ENCODE peak calls at places on chromosomes 3 and 15, in four cellular contexts. One of them, this sample, is unnamed.

GRCh38 chr15:87777054-87777498 is 479.5 kb downstream of the NTRK3 start:
- DNase-seq in GM23338: no peak
- DNase-seq in mesenchymal stem cell: peak; percentile 91
- DNase-seq in IMR-90: peak; percentile 95
- DNase-seq in this sample: peak; percentile 46

GRCh38 chr15:90915216-90915807 is 12.2 kb downstream of the MAN2A2 start:
- DNase-seq in GM23338: no peak
- DNase-seq in mesenchymal stem cell: peak; percentile 40
- DNase-seq in IMR-90: no peak
- DNase-seq in this sample: no peak

GRCh38 chr3:13011369-13012227 is 61.6 kb downstream of the IQSEC1 start:
- DNase-seq in GM23338: peak; percentile 35
- DNase-seq in mesenchymal stem cell: no peak
- DNase-seq in IMR-90: no peak
- DNase-seq in this sample: no peak

GRCh38 chr3:42539871-42540714 is 37.6 kb downstream of the VIPR1 start:
- DNase-seq in GM23338: peak; percentile 94
- DNase-seq in mesenchymal stem cell: peak; percentile 15
- DNase-seq in IMR-90: no peak
- DNase-seq in this sample: peak; percentile 24

GRCh38 chr15:77107068-77107467 is 36.2 kb upstream of the TSPAN3 start:
- DNase-seq in GM23338: no peak
- DNase-seq in mesenchymal stem cell: peak; percentile 22
- DNase-seq in IMR-90: no peak
- DNase-seq in this sample: no peak

GRCh38 chr3:13874891-13875290 is 5.0 kb downstream of the WNT7A start:
- DNase-seq in GM23338: no peak
- DNase-seq in mesenchymal stem cell: no peak
- DNase-seq in IMR-90: no peak
- DNase-seq in this sample: no peak

GRCh38 chr3:31831526-31832034 is 149.5 kb downstream of the OSBPL10 start:
- DNase-seq in GM23338: no peak
- DNase-seq in mesenchymal stem cell: no peak
- DNase-seq in IMR-90: no peak
- DNase-seq in this sample: no peak

GRCh38 chr15:29133791-29134190 is 135.8 kb downstream of the NSMCE3 start:
- DNase-seq in GM23338: no peak
- DNase-seq in mesenchymal stem cell: no peak
- DNase-seq in IMR-90: no peak
- DNase-seq in this sample: no peak

GRCh38 chr3:15923640-15924405 is 126.0 kb upstream of the ANKRD28 start:
- DNase-seq in GM23338: no peak
- DNase-seq in mesenchymal stem cell: no peak
- DNase-seq in IMR-90: peak; percentile 7
- DNase-seq in this sample: peak; percentile 16

GRCh38 chr15:79213650-79214049 is 68.9 kb upstream of the ANKRD34C start:
- DNase-seq in GM23338: no peak
- DNase-seq in mesenchymal stem cell: no peak
- DNase-seq in IMR-90: no peak
- DNase-seq in this sample: no peak

GRCh38 chr15:59369597-59369996 is 3.1 kb downstream of the MYO1E start:
- DNase-seq in GM23338: no peak
- DNase-seq in mesenchymal stem cell: no peak
- DNase-seq in IMR-90: no peak
- DNase-seq in this sample: peak; percentile 58

GRCh38 chr3:31942446-31942845 is 38.6 kb downstream of the OSBPL10 start:
- DNase-seq in GM23338: no peak
- DNase-seq in mesenchymal stem cell: no peak
- DNase-seq in IMR-90: no peak
- DNase-seq in this sample: no peak

GRCh38 chr3:73192036-73192738 is 130.7 kb downstream of the EBLN2 start:
- DNase-seq in GM23338: peak; percentile 91
- DNase-seq in mesenchymal stem cell: no peak
- DNase-seq in IMR-90: no peak
- DNase-seq in this sample: no peak

GRCh38 chr3:34758630-34759261 is 880.6 kb upstream of the ARPP21 start:
- DNase-seq in GM23338: no peak
- DNase-seq in mesenchymal stem cell: no peak
- DNase-seq in IMR-90: no peak
- DNase-seq in this sample: no peak

GRCh38 chr3:110589381-110589780 is 482.2 kb upstream of the NECTIN3 start:
- DNase-seq in GM23338: no peak
- DNase-seq in mesenchymal stem cell: no peak
- DNase-seq in IMR-90: no peak
- DNase-seq in this sample: no peak

GRCh38 chr3:186722457-186722856 is 5.3 kb downstream of the KNG1 start:
- DNase-seq in GM23338: peak; percentile 63
- DNase-seq in mesenchymal stem cell: peak; percentile 6
- DNase-seq in IMR-90: no peak
- DNase-seq in this sample: no peak

GRCh38 chr3:46187876-46188275 is 20.2 kb downstream of the CCR1 start:
- DNase-seq in GM23338: no peak
- DNase-seq in mesenchymal stem cell: peak; percentile 55
- DNase-seq in IMR-90: peak; percentile 58
- DNase-seq in this sample: peak; percentile 89

GRCh38 chr3:44557074-44557473 is 2.1 kb downstream of the ZKSCAN7 start:
- DNase-seq in GM23338: no peak
- DNase-seq in mesenchymal stem cell: no peak
- DNase-seq in IMR-90: no peak
- DNase-seq in this sample: no peak

DNA sequence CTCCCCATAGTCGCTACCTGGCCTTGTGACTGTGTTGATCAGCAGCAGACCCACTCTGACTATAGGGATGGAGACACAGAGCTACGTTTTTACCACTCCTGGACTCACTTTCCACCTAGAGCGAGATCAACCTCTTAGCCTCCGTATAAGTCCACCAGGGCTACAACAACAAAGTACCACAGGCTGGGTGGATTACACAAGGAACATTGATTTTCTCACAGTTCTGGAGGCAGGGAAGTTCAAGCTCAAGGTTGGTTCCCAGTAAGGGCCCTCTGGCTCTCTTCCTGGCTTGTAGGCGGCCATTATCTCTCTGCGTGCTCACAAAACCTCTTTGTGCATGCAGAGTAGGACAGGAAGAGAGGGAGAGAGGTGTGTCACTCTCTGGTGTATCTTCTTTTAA is 330.4 kb upstream of the PROK2 start:
- DNase-seq in GM23338: no peak
- DNase-seq in mesenchymal stem cell: no peak
- DNase-seq in IMR-90: no peak
- DNase-seq in this sample: no peak
- H3K4me2 ChIP-seq in GM23338: no peak overlapping the region
- H3K4me2 ChIP-seq in mesenchymal stem cell: no peak overlapping the region
- H3K4me2 ChIP-seq in IMR-90: no peak overlapping the region
- H3K4me2 ChIP-seq in this sample: no peak overlapping the region

DNA sequence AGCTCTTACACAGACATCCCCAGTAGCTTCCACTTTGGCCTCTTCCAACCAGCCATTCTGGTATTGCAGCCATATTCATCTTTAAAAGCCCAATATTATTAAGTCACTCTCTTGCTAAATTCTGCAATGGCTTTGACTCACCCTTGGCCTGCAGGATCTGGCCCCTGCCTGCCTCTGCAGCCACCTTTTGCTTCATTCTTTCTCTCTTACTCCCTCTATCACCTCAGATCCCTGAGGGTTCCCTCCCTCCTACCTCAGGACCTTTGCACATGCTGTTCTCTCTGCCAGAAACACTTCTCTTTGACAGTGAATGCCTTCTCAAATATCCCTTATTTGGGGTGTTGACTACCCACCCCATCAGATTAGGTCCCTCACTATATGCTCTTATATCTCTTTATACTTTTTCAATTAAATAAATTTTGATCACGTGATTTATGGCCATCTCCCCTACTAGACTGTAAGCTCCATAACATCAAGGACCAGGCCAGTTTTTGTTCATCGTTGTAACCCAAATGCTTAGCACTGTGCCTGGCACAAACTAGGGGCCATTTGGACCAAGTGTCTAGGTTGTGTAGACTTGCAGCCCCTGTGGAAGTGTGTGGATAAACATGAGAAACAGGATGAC is 32.3 kb upstream of the UBE2Q2 start:
- DNase-seq in GM23338: no peak
- DNase-seq in mesenchymal stem cell: no peak
- DNase-seq in IMR-90: no peak
- DNase-seq in this sample: peak; percentile 46
- H2AFZ ChIP-seq in GM23338: peak overlapping the region; percentile 57
- H2AFZ ChIP-seq in mesenchymal stem cell: no peak overlapping the region
- H2AFZ ChIP-seq in IMR-90: peak overlapping the region; percentile 23
- H2AFZ ChIP-seq in this sample: peak overlapping the region; percentile 83

GRCh38 chr3:165835431-165835830 is 1.8 kb downstream of the BCHE start:
- DNase-seq in GM23338: no peak
- DNase-seq in mesenchymal stem cell: no peak
- DNase-seq in IMR-90: no peak
- DNase-seq in this sample: no peak
- H3K27ac ChIP-seq in GM23338: no peak overlapping the region
- H3K27ac ChIP-seq in mesenchymal stem cell: no peak overlapping the region
- H3K27ac ChIP-seq in IMR-90: no peak overlapping the region
- H3K27ac ChIP-seq in this sample: no peak overlapping the region

GRCh38 chr3:134992586-134992985 is 197.5 kb downstream of the EPHB1 start:
- DNase-seq in GM23338: no peak
- DNase-seq in mesenchymal stem cell: no peak
- DNase-seq in IMR-90: no peak
- DNase-seq in this sample: no peak
- H3K4me2 ChIP-seq in GM23338: no peak overlapping the region
- H3K4me2 ChIP-seq in mesenchymal stem cell: no peak overlapping the region
- H3K4me2 ChIP-seq in IMR-90: no peak overlapping the region
- H3K4me2 ChIP-seq in this sample: no peak overlapping the region

GRCh38 chr3:18099611-18100010 is 325.5 kb downstream of the SATB1 start:
- DNase-seq in GM23338: no peak
- DNase-seq in mesenchymal stem cell: no peak
- DNase-seq in IMR-90: peak; percentile 15
- DNase-seq in this sample: no peak
- H2AFZ ChIP-seq in GM23338: no peak overlapping the region
- H2AFZ ChIP-seq in mesenchymal stem cell: no peak overlapping the region
- H2AFZ ChIP-seq in IMR-90: no peak overlapping the region
- H2AFZ ChIP-seq in this sample: peak overlapping the region; percentile 60

GRCh38 chr15:68618339-68619302 is 39.8 kb downstream of the CORO2B start:
- DNase-seq in GM23338: no peak
- DNase-seq in mesenchymal stem cell: peak; percentile 65
- DNase-seq in IMR-90: peak; percentile 70
- DNase-seq in this sample: no peak

GRCh38 chr15:68620721-68621528 is 42.1 kb downstream of the CORO2B start:
- DNase-seq in GM23338: peak; percentile 46
- DNase-seq in mesenchymal stem cell: peak; percentile 94
- DNase-seq in IMR-90: peak; percentile 98
- DNase-seq in this sample: no peak

GRCh38 chr15:68617777-68618176 is 39.0 kb downstream of the CORO2B start:
- DNase-seq in GM23338: no peak
- DNase-seq in mesenchymal stem cell: no peak
- DNase-seq in IMR-90: no peak
- DNase-seq in this sample: no peak

GRCh38 chr15:68621535-68621934 is 42.7 kb downstream of the CORO2B start:
- DNase-seq in GM23338: no peak
- DNase-seq in mesenchymal stem cell: no peak
- DNase-seq in IMR-90: no peak
- DNase-seq in this sample: no peak

GRCh38 chr15:68619303-68619698 is 40.5 kb downstream of the CORO2B start:
- DNase-seq in GM23338: no peak
- DNase-seq in mesenchymal stem cell: no peak
- DNase-seq in IMR-90: no peak
- DNase-seq in this sample: no peak
- H3K27ac ChIP-seq in GM23338: no peak overlapping the region
- H3K27ac ChIP-seq in mesenchymal stem cell: no peak overlapping the region
- H3K27ac ChIP-seq in IMR-90: no peak overlapping the region
- H3K27ac ChIP-seq in this sample: no peak overlapping the region

DNA sequence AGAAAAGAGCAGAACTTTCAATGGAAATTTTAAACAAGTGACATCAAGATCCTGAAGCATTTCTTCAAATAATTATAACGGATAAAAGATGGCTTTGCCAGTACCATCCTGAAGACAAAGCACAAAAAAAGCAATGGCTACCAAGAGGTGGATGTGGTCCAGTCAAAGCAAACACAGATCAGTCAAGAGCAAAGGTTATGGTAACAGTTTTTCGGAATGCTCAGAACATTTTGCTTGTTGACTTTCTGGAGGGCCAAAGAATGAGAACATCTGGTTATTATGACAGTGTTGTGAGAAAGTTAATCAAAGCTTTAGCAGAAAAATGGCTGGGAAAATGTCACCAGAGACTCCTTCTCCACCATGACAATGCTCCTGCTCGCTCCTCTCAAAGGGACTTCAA is 31.5 kb downstream of the FEM1B start:
- DNase-seq in GM23338: no peak
- DNase-seq in mesenchymal stem cell: peak; percentile 50
- DNase-seq in IMR-90: peak; percentile 71
- DNase-seq in this sample: no peak
- H3K4me2 ChIP-seq in GM23338: no peak overlapping the region
- H3K4me2 ChIP-seq in mesenchymal stem cell: no peak overlapping the region
- H3K4me2 ChIP-seq in IMR-90: no peak overlapping the region
- H3K4me2 ChIP-seq in this sample: no peak overlapping the region

DNA sequence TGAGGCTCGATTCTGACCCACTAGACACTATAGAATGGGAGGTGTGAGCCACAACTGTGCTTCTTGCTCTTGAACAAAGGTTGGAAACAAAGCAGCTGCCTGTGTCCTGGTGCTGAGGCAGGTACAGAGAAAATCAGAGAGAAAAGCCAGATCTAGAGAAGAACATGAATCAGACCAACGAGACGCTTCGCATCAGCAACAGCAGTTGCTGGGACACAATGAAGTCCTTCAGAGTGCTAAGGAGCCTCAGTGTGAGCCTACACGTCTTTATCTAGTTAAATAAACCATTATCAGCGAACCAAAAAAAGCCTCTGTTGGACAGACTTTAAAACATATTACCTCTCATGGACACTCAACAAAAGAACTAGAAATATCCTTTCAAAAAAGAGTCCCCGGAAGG is 86.3 kb upstream of the MEX3B start:
- DNase-seq in GM23338: no peak
- DNase-seq in mesenchymal stem cell: no peak
- DNase-seq in IMR-90: peak; percentile 47
- DNase-seq in this sample: no peak
- H2AFZ ChIP-seq in GM23338: no peak overlapping the region
- H2AFZ ChIP-seq in mesenchymal stem cell: no peak overlapping the region
- H2AFZ ChIP-seq in IMR-90: peak overlapping the region; percentile 79
- H2AFZ ChIP-seq in this sample: no peak overlapping the region

This sample was measured in mammary epithelial cell.